ENCODE peak calls at places on chromosomes 12 and 14, in five cellular contexts. K is HepG2, O is H1, A is GM12878, Y is K562. G is an unnamed sample.

GRCh38 chr12:26047401-26048226 is 77.2 kb downstream of the BHLHE41 start:
- DNase-seq in O (peak), Y (no peak), K (no peak), A (no peak), G (peak)

GRCh38 chr12:32895688-32896437 is 714 bp downstream of the PKP2 start:
- DNase-seq in O (no peak), K (peak), Y (peak), A (no peak), G (peak)

GRCh38 chr12:103742349-103742784 is 98.7 kb downstream of the NT5DC3 start:
- DNase-seq in K (no peak), Y (no peak), A (no peak), O (no peak), G (no peak)

GRCh38 chr14:64387232-64387737 is 868 bp upstream of the MTHFD1 start:
- DNase-seq in K (peak), Y (peak), A (no peak), O (no peak), G (no peak)

GRCh38 chr12:76083761-76084276 is 666 bp downstream of the NAP1L1 start:
- DNase-seq in A (no peak), K (peak), Y (peak), O (no peak), G (peak)

GRCh38 chr12:61757831-61758505 is 502.2 kb upstream of the USP15 start:
- DNase-seq in O (no peak), A (no peak), K (no peak), Y (no peak), G (no peak)

GRCh38 chr14:58092231-58092630 is 59.8 kb downstream of the ARMH4 start:
- DNase-seq in O (no peak), A (no peak), Y (no peak), K (no peak), G (no peak)

GRCh38 chr12:54364413-54364812 is at the start of gene GPR84:
- DNase-seq in K (no peak), A (peak), Y (no peak), O (no peak), G (no peak)

GRCh38 chr14:76581592-76581991 is 179.7 kb upstream of the VASH1 start:
- DNase-seq in Y (no peak), K (no peak), O (no peak), A (no peak), G (no peak)

GRCh38 chr12:126998747-126999285 is 1268.2 kb upstream of the TMEM132C start:
- DNase-seq in A (no peak), Y (peak), K (no peak), O (no peak), G (no peak)

GRCh38 chr12:64522807-64523206 is 70.9 kb downstream of the TBK1 start:
- DNase-seq in O (no peak), A (no peak), Y (no peak), K (no peak), G (no peak)

GRCh38 chr12:113961921-113962710 is 4.0 kb downstream of the RBM19 start:
- DNase-seq in O (no peak), A (peak), K (peak), Y (no peak), G (no peak)

GRCh38 chr12:105418232-105418631 is 87.7 kb downstream of the C12orf75 start:
- DNase-seq in A (no peak), Y (no peak), O (no peak), K (no peak), G (no peak)

GRCh38 chr12:56630180-56630632 is at the start of gene BAZ2A:
- DNase-seq in O (no peak), A (no peak), Y (peak), K (peak), G (peak)

GRCh38 chr12:56632701-56633464 is 2.8 kb upstream of the BAZ2A start:
- DNase-seq in O (no peak), K (no peak), Y (no peak), A (no peak), G (no peak)

GRCh38 chr12:56634242-56634836 is 4.2 kb upstream of the BAZ2A start:
- DNase-seq in A (no peak), K (peak), Y (peak), O (no peak), G (peak)

GRCh38 chr12:56633465-56634241 is 3.5 kb upstream of the BAZ2A start:
- DNase-seq in K (no peak), Y (no peak), A (no peak), O (no peak), G (no peak)

GRCh38 chr12:56631790-56632700 is 1.9 kb upstream of the BAZ2A start:
- DNase-seq in A (no peak), O (no peak), K (peak), Y (peak), G (peak)
- TF ChIP-seq ATF2 in A (no peak), O (no peak), K (no peak), Y (no peak), G (no peak)

DNA sequence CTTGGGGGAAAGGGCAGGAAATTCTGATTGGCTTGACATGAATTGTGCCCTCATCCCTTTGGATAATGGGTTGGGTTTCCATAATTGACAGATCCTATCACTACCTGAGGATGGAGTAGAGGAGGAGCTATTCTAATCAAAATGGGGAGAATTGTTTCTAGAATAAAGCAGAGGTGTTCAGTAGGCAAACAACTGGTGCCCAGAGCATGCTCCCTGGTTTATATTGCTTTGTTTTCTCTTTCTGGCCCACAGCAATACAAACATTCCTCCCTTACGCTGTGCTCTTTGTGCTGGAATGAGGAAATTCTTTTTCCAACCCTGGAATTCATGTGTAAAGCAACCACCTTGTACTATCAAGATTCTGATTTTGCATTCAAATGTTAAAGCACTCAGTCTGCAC is 147.4 kb downstream of the RASSF9 start:
- DNase-seq in A (no peak), Y (no peak), K (no peak), O (no peak), G (no peak)
- TF ChIP-seq ATF2 in A (no peak), Y (no peak), K (no peak), O (no peak), G (no peak)

GRCh38 chr12:110585231-110585799 is 2.2 kb upstream of the PPTC7 start:
- DNase-seq in Y (no peak), K (no peak), O (no peak), A (no peak), G (no peak)
- TF ChIP-seq ATF2 in Y (no peak), K (no peak), O (no peak), A (no peak), G (no peak)

GRCh38 chr12:46526231-46526630 is 153.7 kb upstream of the SLC38A2 start:
- DNase-seq in K (no peak), O (no peak), Y (no peak), A (no peak), G (no peak)

GRCh38 chr12:46524778-46525177 is 152.2 kb upstream of the SLC38A2 start:
- DNase-seq in A (no peak), K (no peak), O (no peak), Y (no peak), G (no peak)

GRCh38 chr12:46523446-46523845 is 150.9 kb upstream of the SLC38A2 start:
- DNase-seq in Y (no peak), K (peak), O (no peak), A (no peak), G (no peak)

GRCh38 chr12:46522141-46522540 is 149.6 kb upstream of the SLC38A2 start:
- DNase-seq in K (no peak), O (no peak), A (no peak), Y (no peak), G (no peak)

GRCh38 chr12:46523863-46524770 is 151.5 kb upstream of the SLC38A2 start:
- DNase-seq in K (peak), O (no peak), Y (peak), A (no peak), G (no peak)
- TF ChIP-seq ATF2 in K (no peak), O (no peak), Y (no peak), A (no peak), G (no peak)

GRCh38 chr12:58654021-58654420 is 266.3 kb downstream of the LRIG3 start:
- DNase-seq in Y (no peak), O (no peak), A (no peak), K (no peak), G (no peak)
- TF ChIP-seq ATF2 in Y (no peak), O (no peak), A (no peak), K (no peak), G (no peak)

GRCh38 chr14:81268016-81268416 is 47.3 kb upstream of the GTF2A1 start:
- DNase-seq in Y (peak), A (no peak), O (no peak), K (peak), G (no peak)
- TF ChIP-seq ATF2 in Y (no peak), A (no peak), O (no peak), K (no peak), G (no peak)

DNA sequence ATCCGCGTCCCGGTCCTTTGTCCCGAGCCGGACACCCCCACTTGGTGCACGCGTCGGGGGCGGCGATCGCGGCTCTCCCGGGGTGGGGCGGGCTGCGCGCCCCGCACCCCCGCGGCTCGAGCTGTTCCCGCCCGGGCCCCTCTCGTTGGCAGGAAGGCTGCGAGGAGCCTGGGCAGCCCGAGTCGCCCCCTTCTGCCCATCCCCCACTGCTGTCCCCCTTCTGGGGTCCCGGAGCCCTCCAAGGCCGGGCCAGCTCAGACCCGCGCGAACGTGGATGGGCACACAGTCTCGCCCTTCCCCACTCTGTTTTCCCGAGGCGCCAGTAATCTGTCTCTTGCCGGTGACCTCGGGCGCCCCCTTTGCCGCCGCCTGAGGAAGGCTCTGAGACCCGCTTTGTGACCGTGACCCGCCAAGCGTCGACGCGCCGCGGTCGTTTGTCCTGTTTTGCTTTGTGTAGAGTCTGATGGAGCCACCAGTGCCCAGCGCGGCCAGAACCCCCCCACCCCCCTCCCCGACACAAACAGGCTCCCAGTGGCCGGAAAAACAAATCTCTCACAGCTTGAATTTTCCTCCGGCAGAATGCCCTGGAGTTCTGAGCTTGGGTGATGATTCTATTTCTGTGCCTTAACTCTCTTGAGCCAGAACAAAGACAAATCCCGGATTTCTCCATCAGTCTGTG is 610 bp downstream of the C14orf132 start:
- DNase-seq in O (no peak), K (no peak), A (no peak), Y (no peak), G (peak)
- TF ChIP-seq ATF2 in O (no peak), K (no peak), A (no peak), Y (no peak), G (no peak)

GRCh38 chr12:108770963-108771362 is 39.6 kb upstream of the CORO1C start:
- DNase-seq in Y (no peak), O (no peak), K (no peak), A (no peak), G (no peak)
- TF ChIP-seq ATF2 in Y (no peak), O (no peak), K (no peak), A (no peak), G (no peak)